ENCODE peak calls at places on chromosomes 11 and 22, in eight cellular contexts. One of them, this sample, is unnamed.

GRCh38 chr22:50217543-50218152 is 16.8 kb downstream of the SELENOO start:
- DNase-seq in neural crest cell: no peak
- DNase-seq in stomach: no peak
- DNase-seq in NCI-H774: no peak
- DNase-seq in NCI-H1105 treated with DMSO at 0.1 percent for 48 hours: no peak
- DNase-seq in posterior vena cava: peak
- DNase-seq in lower leg skin: no peak
- DNase-seq in HT1080: no peak
- DNase-seq in this sample: no peak

GRCh38 chr11:88680806-88681205 is 343.3 kb upstream of the CTSC start:
- DNase-seq in neural crest cell: no peak
- DNase-seq in stomach: no peak
- DNase-seq in NCI-H774: no peak
- DNase-seq in NCI-H1105 treated with DMSO at 0.1 percent for 48 hours: no peak
- DNase-seq in posterior vena cava: no peak
- DNase-seq in lower leg skin: no peak
- DNase-seq in HT1080: peak
- DNase-seq in this sample: no peak

GRCh38 chr11:86606849-86607481 is 65.5 kb downstream of the ME3 start:
- DNase-seq in neural crest cell: no peak
- DNase-seq in stomach: no peak
- DNase-seq in NCI-H774: no peak
- DNase-seq in NCI-H1105 treated with DMSO at 0.1 percent for 48 hours: no peak
- DNase-seq in posterior vena cava: no peak
- DNase-seq in lower leg skin: no peak
- DNase-seq in HT1080: peak
- DNase-seq in this sample: no peak

GRCh38 chr22:38966379-38966700 is 8.9 kb downstream of the APOBEC3A start:
- DNase-seq in neural crest cell: no peak
- DNase-seq in stomach: no peak
- DNase-seq in NCI-H774: no peak
- DNase-seq in NCI-H1105 treated with DMSO at 0.1 percent for 48 hours: no peak
- DNase-seq in posterior vena cava: no peak
- DNase-seq in lower leg skin: no peak
- DNase-seq in HT1080: no peak
- DNase-seq in this sample: no peak

GRCh38 chr22:43851058-43851978 is 11.0 kb downstream of the SULT4A1 start:
- DNase-seq in neural crest cell: no peak
- DNase-seq in stomach: no peak
- DNase-seq in NCI-H774: no peak
- DNase-seq in NCI-H1105 treated with DMSO at 0.1 percent for 48 hours: no peak
- DNase-seq in posterior vena cava: no peak
- DNase-seq in lower leg skin: peak
- DNase-seq in HT1080: no peak
- DNase-seq in this sample: no peak

GRCh38 chr11:127873478-127873877 is 713.9 kb downstream of the ETS1 start:
- DNase-seq in neural crest cell: no peak
- DNase-seq in stomach: no peak
- DNase-seq in NCI-H774: no peak
- DNase-seq in NCI-H1105 treated with DMSO at 0.1 percent for 48 hours: peak
- DNase-seq in posterior vena cava: no peak
- DNase-seq in lower leg skin: no peak
- DNase-seq in HT1080: no peak
- DNase-seq in this sample: no peak

GRCh38 chr11:93846411-93846810 is 4.0 kb downstream of the VSTM5 start:
- DNase-seq in neural crest cell: no peak
- DNase-seq in stomach: no peak
- DNase-seq in NCI-H774: no peak
- DNase-seq in NCI-H1105 treated with DMSO at 0.1 percent for 48 hours: no peak
- DNase-seq in posterior vena cava: no peak
- DNase-seq in lower leg skin: no peak
- DNase-seq in HT1080: no peak
- DNase-seq in this sample: no peak

GRCh38 chr11:93972790-93973189 is 48.4 kb upstream of the HEPHL1 start:
- DNase-seq in neural crest cell: no peak
- DNase-seq in stomach: no peak
- DNase-seq in NCI-H774: no peak
- DNase-seq in NCI-H1105 treated with DMSO at 0.1 percent for 48 hours: no peak
- DNase-seq in posterior vena cava: no peak
- DNase-seq in lower leg skin: no peak
- DNase-seq in HT1080: no peak
- DNase-seq in this sample: no peak

GRCh38 chr22:23563111-23563510 is 17.0 kb downstream of the IGLL1 start:
- DNase-seq in neural crest cell: no peak
- DNase-seq in stomach: no peak
- DNase-seq in NCI-H774: no peak
- DNase-seq in NCI-H1105 treated with DMSO at 0.1 percent for 48 hours: no peak
- DNase-seq in posterior vena cava: peak
- DNase-seq in lower leg skin: peak
- DNase-seq in HT1080: no peak
- DNase-seq in this sample: no peak

GRCh38 chr11:122405788-122406341 is 249.7 kb upstream of the UBASH3B start:
- DNase-seq in neural crest cell: no peak
- DNase-seq in stomach: no peak
- DNase-seq in NCI-H774: no peak
- DNase-seq in NCI-H1105 treated with DMSO at 0.1 percent for 48 hours: no peak
- DNase-seq in posterior vena cava: no peak
- DNase-seq in lower leg skin: no peak
- DNase-seq in HT1080: no peak
- DNase-seq in this sample: no peak

GRCh38 chr22:46617250-46618103 is 2.7 kb upstream of the GRAMD4 start:
- DNase-seq in neural crest cell: no peak
- DNase-seq in stomach: no peak
- DNase-seq in NCI-H774: no peak
- DNase-seq in NCI-H1105 treated with DMSO at 0.1 percent for 48 hours: no peak
- DNase-seq in posterior vena cava: no peak
- DNase-seq in lower leg skin: no peak
- DNase-seq in HT1080: no peak
- DNase-seq in this sample: no peak

GRCh38 chr22:45584621-45585436 is 82.1 kb downstream of the FBLN1 start:
- DNase-seq in neural crest cell: no peak
- DNase-seq in stomach: no peak
- DNase-seq in NCI-H774: no peak
- DNase-seq in NCI-H1105 treated with DMSO at 0.1 percent for 48 hours: no peak
- DNase-seq in posterior vena cava: no peak
- DNase-seq in lower leg skin: no peak
- DNase-seq in HT1080: no peak
- DNase-seq in this sample: no peak

GRCh38 chr11:44857490-44857889 is 93.2 kb downstream of the TP53I11 start:
- DNase-seq in neural crest cell: no peak
- DNase-seq in stomach: no peak
- DNase-seq in NCI-H774: no peak
- DNase-seq in NCI-H1105 treated with DMSO at 0.1 percent for 48 hours: no peak
- DNase-seq in posterior vena cava: peak
- DNase-seq in lower leg skin: no peak
- DNase-seq in HT1080: no peak
- DNase-seq in this sample: no peak

GRCh38 chr11:1195690-1196515 is 27.0 kb upstream of the MUC5B start:
- DNase-seq in neural crest cell: no peak
- DNase-seq in stomach: no peak
- DNase-seq in NCI-H774: no peak
- DNase-seq in NCI-H1105 treated with DMSO at 0.1 percent for 48 hours: no peak
- DNase-seq in posterior vena cava: peak
- DNase-seq in lower leg skin: peak
- DNase-seq in HT1080: no peak
- DNase-seq in this sample: no peak

GRCh38 chr11:795638-796564 is 2.2 kb downstream of the SLC25A22 start:
- DNase-seq in neural crest cell: no peak
- DNase-seq in stomach: peak
- DNase-seq in NCI-H774: no peak
- DNase-seq in NCI-H1105 treated with DMSO at 0.1 percent for 48 hours: peak
- DNase-seq in posterior vena cava: peak
- DNase-seq in lower leg skin: peak
- DNase-seq in HT1080: peak
- DNase-seq in this sample: peak

GRCh38 chr11:2747236-2748015 is 47.6 kb upstream of the KCNQ1OT1 start:
- DNase-seq in neural crest cell: no peak
- DNase-seq in stomach: no peak
- DNase-seq in NCI-H774: no peak
- DNase-seq in NCI-H1105 treated with DMSO at 0.1 percent for 48 hours: no peak
- DNase-seq in posterior vena cava: peak
- DNase-seq in lower leg skin: peak
- DNase-seq in HT1080: no peak
- DNase-seq in this sample: no peak

GRCh38 chr11:111775024-111775710 is 9.0 kb upstream of the PPP2R1B start:
- DNase-seq in neural crest cell: no peak
- DNase-seq in stomach: peak
- DNase-seq in NCI-H774: no peak
- DNase-seq in NCI-H1105 treated with DMSO at 0.1 percent for 48 hours: no peak
- DNase-seq in posterior vena cava: peak
- DNase-seq in lower leg skin: no peak
- DNase-seq in HT1080: no peak
- DNase-seq in this sample: no peak

GRCh38 chr11:16028406-16028805 is 327.9 kb downstream of the SOX6 start:
- DNase-seq in neural crest cell: no peak
- DNase-seq in stomach: no peak
- DNase-seq in NCI-H774: no peak
- DNase-seq in NCI-H1105 treated with DMSO at 0.1 percent for 48 hours: no peak
- DNase-seq in posterior vena cava: no peak
- DNase-seq in lower leg skin: no peak
- DNase-seq in HT1080: no peak
- DNase-seq in this sample: no peak

GRCh38 chr11:83691387-83692088 is 405.4 kb upstream of the CCDC90B start:
- DNase-seq in neural crest cell: no peak
- DNase-seq in stomach: peak
- DNase-seq in NCI-H774: no peak
- DNase-seq in NCI-H1105 treated with DMSO at 0.1 percent for 48 hours: no peak
- DNase-seq in posterior vena cava: no peak
- DNase-seq in lower leg skin: no peak
- DNase-seq in HT1080: no peak
- DNase-seq in this sample: no peak

GRCh38 chr22:17980638-17981051 is 43.7 kb downstream of the MICAL3 start:
- DNase-seq in neural crest cell: no peak
- DNase-seq in stomach: peak
- DNase-seq in NCI-H774: no peak
- DNase-seq in NCI-H1105 treated with DMSO at 0.1 percent for 48 hours: no peak
- DNase-seq in posterior vena cava: no peak
- DNase-seq in lower leg skin: no peak
- DNase-seq in HT1080: no peak
- DNase-seq in this sample: no peak

GRCh38 chr22:28424427-28425080 is 255.1 kb downstream of the TTC28 start:
- DNase-seq in neural crest cell: no peak
- DNase-seq in stomach: no peak
- DNase-seq in NCI-H774: peak
- DNase-seq in NCI-H1105 treated with DMSO at 0.1 percent for 48 hours: peak
- DNase-seq in posterior vena cava: no peak
- DNase-seq in lower leg skin: no peak
- DNase-seq in HT1080: no peak
- DNase-seq in this sample: no peak

GRCh38 chr11:57094206-57094940 is 87.4 kb upstream of the LRRC55 start:
- DNase-seq in neural crest cell: no peak
- DNase-seq in stomach: no peak
- DNase-seq in NCI-H774: no peak
- DNase-seq in NCI-H1105 treated with DMSO at 0.1 percent for 48 hours: no peak
- DNase-seq in posterior vena cava: no peak
- DNase-seq in lower leg skin: no peak
- DNase-seq in HT1080: peak
- DNase-seq in this sample: no peak

GRCh38 chr11:57288771-57289579 is 35.8 kb downstream of the TNKS1BP1 start:
- DNase-seq in neural crest cell: peak
- DNase-seq in stomach: no peak
- DNase-seq in NCI-H774: peak
- DNase-seq in NCI-H1105 treated with DMSO at 0.1 percent for 48 hours: peak
- DNase-seq in posterior vena cava: no peak
- DNase-seq in lower leg skin: peak
- DNase-seq in HT1080: peak
- DNase-seq in this sample: no peak

GRCh38 chr11:92357344-92357743 is 132.7 kb downstream of the FAT3 start:
- DNase-seq in neural crest cell: no peak
- DNase-seq in stomach: no peak
- DNase-seq in NCI-H774: no peak
- DNase-seq in NCI-H1105 treated with DMSO at 0.1 percent for 48 hours: no peak
- DNase-seq in posterior vena cava: no peak
- DNase-seq in lower leg skin: no peak
- DNase-seq in HT1080: no peak
- DNase-seq in this sample: no peak

GRCh38 chr11:104051806-104052205 is 15.4 kb downstream of the DDI1 start:
- DNase-seq in neural crest cell: no peak
- DNase-seq in stomach: no peak
- DNase-seq in NCI-H774: no peak
- DNase-seq in NCI-H1105 treated with DMSO at 0.1 percent for 48 hours: no peak
- DNase-seq in posterior vena cava: no peak
- DNase-seq in lower leg skin: no peak
- DNase-seq in HT1080: no peak
- DNase-seq in this sample: no peak

GRCh38 chr22:21443735-21444421 is 23.3 kb upstream of the TMEM191C start:
- DNase-seq in neural crest cell: peak
- DNase-seq in stomach: peak
- DNase-seq in NCI-H774: no peak
- DNase-seq in NCI-H1105 treated with DMSO at 0.1 percent for 48 hours: no peak
- DNase-seq in posterior vena cava: peak
- DNase-seq in lower leg skin: peak
- DNase-seq in HT1080: no peak
- DNase-seq in this sample: no peak

GRCh38 chr11:22763166-22763565 is 66.4 kb downstream of the SVIP start:
- DNase-seq in neural crest cell: no peak
- DNase-seq in stomach: no peak
- DNase-seq in NCI-H774: no peak
- DNase-seq in NCI-H1105 treated with DMSO at 0.1 percent for 48 hours: no peak
- DNase-seq in posterior vena cava: no peak
- DNase-seq in lower leg skin: no peak
- DNase-seq in HT1080: no peak
- DNase-seq in this sample: no peak

GRCh38 chr11:109794501-109794900 is 298.7 kb upstream of the ZC3H12C start:
- DNase-seq in neural crest cell: no peak
- DNase-seq in stomach: no peak
- DNase-seq in NCI-H774: no peak
- DNase-seq in NCI-H1105 treated with DMSO at 0.1 percent for 48 hours: no peak
- DNase-seq in posterior vena cava: no peak
- DNase-seq in lower leg skin: no peak
- DNase-seq in HT1080: peak
- DNase-seq in this sample: no peak

This sample was measured in nucleus accumbens.